ENCODE peak calls at places on chromosomes 13 and 19, in five cellular contexts. One of them, this sample, is unnamed.

GRCh38 chr19:17975032-17975431 is 8.1 kb downstream of the KCNN1 start:
- DNase-seq in cardiac fibroblast: no peak
- DNase-seq in prostate gland: no peak
- DNase-seq in ascending aorta: no peak
- DNase-seq in heart left ventricle: no peak
- DNase-seq in this sample: no peak

GRCh38 chr13:30708541-30708940 is 26.8 kb upstream of the ALOX5AP start:
- DNase-seq in cardiac fibroblast: peak; percentile 78
- DNase-seq in prostate gland: no peak
- DNase-seq in ascending aorta: peak; percentile 12
- DNase-seq in heart left ventricle: no peak
- DNase-seq in this sample: no peak

GRCh38 chr13:76038920-76039716 is 403.0 kb downstream of the LMO7 start:
- DNase-seq in cardiac fibroblast: no peak
- DNase-seq in prostate gland: no peak
- DNase-seq in ascending aorta: no peak
- DNase-seq in heart left ventricle: no peak
- DNase-seq in this sample: no peak

GRCh38 chr13:93029536-93029935 is 197.1 kb upstream of the GPC6 start:
- DNase-seq in cardiac fibroblast: peak; percentile 59
- DNase-seq in prostate gland: no peak
- DNase-seq in ascending aorta: no peak
- DNase-seq in heart left ventricle: no peak
- DNase-seq in this sample: peak; percentile 17

GRCh38 chr13:106650690-106651205 is 82.8 kb upstream of the ARGLU1 start:
- DNase-seq in cardiac fibroblast: no peak
- DNase-seq in prostate gland: no peak
- DNase-seq in ascending aorta: no peak
- DNase-seq in heart left ventricle: no peak
- DNase-seq in this sample: no peak

GRCh38 chr19:56712609-56713008 is 41.1 kb upstream of the ZNF835 start:
- DNase-seq in cardiac fibroblast: no peak
- DNase-seq in prostate gland: no peak
- DNase-seq in ascending aorta: no peak
- DNase-seq in heart left ventricle: no peak
- DNase-seq in this sample: no peak

GRCh38 chr19:21902596-21902995 is 66.6 kb upstream of the ZNF43 start:
- DNase-seq in cardiac fibroblast: no peak
- DNase-seq in prostate gland: no peak
- DNase-seq in ascending aorta: no peak
- DNase-seq in heart left ventricle: no peak
- DNase-seq in this sample: no peak

GRCh38 chr13:96020155-96020575 is 33.0 kb downstream of the UGGT2 start:
- DNase-seq in cardiac fibroblast: peak; percentile 82
- DNase-seq in prostate gland: peak; percentile 39
- DNase-seq in ascending aorta: no peak
- DNase-seq in heart left ventricle: peak; percentile 12
- DNase-seq in this sample: peak; percentile 18

GRCh38 chr13:83065136-83065535 is 817.1 kb downstream of the SLITRK1 start:
- DNase-seq in cardiac fibroblast: peak; percentile 34
- DNase-seq in prostate gland: peak; percentile 72
- DNase-seq in ascending aorta: peak; percentile 90
- DNase-seq in heart left ventricle: no peak
- DNase-seq in this sample: peak; percentile 55

GRCh38 chr13:31090921-31091624 is 70.6 kb downstream of the HSPH1 start:
- DNase-seq in cardiac fibroblast: peak; percentile 28
- DNase-seq in prostate gland: no peak
- DNase-seq in ascending aorta: peak; percentile 52
- DNase-seq in heart left ventricle: no peak
- DNase-seq in this sample: no peak

GRCh38 chr13:98959299-98959698 is 18.6 kb downstream of the DOCK9 start:
- DNase-seq in cardiac fibroblast: no peak
- DNase-seq in prostate gland: no peak
- DNase-seq in ascending aorta: no peak
- DNase-seq in heart left ventricle: no peak
- DNase-seq in this sample: no peak

GRCh38 chr13:19845758-19846157 is 17.7 kb downstream of the ZMYM5 start:
- DNase-seq in cardiac fibroblast: peak; percentile 94
- DNase-seq in prostate gland: no peak
- DNase-seq in ascending aorta: peak; percentile 73
- DNase-seq in heart left ventricle: no peak
- DNase-seq in this sample: peak; percentile 86

GRCh38 chr19:2181618-2181997 is 17.9 kb downstream of the DOT1L start:
- DNase-seq in cardiac fibroblast: no peak
- DNase-seq in prostate gland: no peak
- DNase-seq in ascending aorta: no peak
- DNase-seq in heart left ventricle: no peak
- DNase-seq in this sample: no peak

GRCh38 chr19:17881701-17882100 is 10.0 kb downstream of the SLC5A5 start:
- DNase-seq in cardiac fibroblast: no peak
- DNase-seq in prostate gland: no peak
- DNase-seq in ascending aorta: no peak
- DNase-seq in heart left ventricle: no peak
- DNase-seq in this sample: no peak

GRCh38 chr13:95496485-95496884 is 56.0 kb upstream of the CLDN10 start:
- DNase-seq in cardiac fibroblast: no peak
- DNase-seq in prostate gland: no peak
- DNase-seq in ascending aorta: no peak
- DNase-seq in heart left ventricle: no peak
- DNase-seq in this sample: no peak

DNA sequence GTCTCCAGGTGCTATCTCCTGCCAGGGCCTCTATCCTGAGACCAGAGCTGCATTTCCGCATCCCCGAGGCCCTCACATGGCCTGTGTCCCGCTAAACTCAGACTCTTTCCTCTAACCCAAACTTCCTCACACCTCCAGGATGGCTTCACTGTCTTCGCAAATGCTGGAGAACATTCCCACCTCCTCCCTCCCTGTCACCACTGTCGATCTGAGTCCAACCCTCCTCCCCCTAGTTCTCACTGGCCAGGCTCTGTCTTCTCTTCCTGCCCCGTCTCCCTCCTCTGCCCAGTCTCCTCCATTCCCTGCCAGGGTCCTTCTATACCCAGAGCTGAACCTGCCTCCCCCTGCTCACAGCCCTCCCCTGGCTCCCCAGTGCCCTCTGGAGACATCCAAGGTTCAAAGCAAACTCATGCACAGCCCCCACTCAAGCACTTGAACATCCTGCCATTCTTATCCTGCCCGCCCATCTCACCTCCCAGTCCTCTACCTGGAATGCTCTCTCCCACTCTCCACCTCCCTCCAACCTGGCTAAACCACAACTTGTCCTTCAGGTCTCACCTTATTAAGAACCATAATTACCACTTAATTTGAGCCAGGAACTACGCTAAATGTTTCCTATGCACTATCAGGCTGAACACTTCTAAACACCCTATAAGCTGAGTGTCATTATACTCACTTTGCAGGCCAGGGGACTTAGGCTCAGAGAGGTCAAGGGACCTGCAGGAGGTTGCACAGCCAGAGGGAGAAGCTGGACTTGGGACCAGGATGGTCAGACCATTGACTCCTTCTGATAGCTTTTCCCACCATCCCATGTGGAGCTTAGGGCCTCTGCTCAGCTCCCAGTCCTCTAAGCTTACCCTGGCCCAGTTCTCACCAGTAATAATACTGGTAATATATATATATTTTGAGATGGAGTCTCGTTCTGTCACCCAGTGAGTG is 961 bp upstream of the VSIG10L start:
- DNase-seq in cardiac fibroblast: no peak
- DNase-seq in prostate gland: no peak
- DNase-seq in ascending aorta: no peak
- DNase-seq in heart left ventricle: no peak
- DNase-seq in this sample: no peak
- TF ChIP-seq CTCF in cardiac fibroblast: no peak
- TF ChIP-seq CTCF in prostate gland: no peak
- TF ChIP-seq CTCF in ascending aorta: no peak
- TF ChIP-seq CTCF in heart left ventricle: no peak
- TF ChIP-seq CTCF in this sample: no peak

DNA sequence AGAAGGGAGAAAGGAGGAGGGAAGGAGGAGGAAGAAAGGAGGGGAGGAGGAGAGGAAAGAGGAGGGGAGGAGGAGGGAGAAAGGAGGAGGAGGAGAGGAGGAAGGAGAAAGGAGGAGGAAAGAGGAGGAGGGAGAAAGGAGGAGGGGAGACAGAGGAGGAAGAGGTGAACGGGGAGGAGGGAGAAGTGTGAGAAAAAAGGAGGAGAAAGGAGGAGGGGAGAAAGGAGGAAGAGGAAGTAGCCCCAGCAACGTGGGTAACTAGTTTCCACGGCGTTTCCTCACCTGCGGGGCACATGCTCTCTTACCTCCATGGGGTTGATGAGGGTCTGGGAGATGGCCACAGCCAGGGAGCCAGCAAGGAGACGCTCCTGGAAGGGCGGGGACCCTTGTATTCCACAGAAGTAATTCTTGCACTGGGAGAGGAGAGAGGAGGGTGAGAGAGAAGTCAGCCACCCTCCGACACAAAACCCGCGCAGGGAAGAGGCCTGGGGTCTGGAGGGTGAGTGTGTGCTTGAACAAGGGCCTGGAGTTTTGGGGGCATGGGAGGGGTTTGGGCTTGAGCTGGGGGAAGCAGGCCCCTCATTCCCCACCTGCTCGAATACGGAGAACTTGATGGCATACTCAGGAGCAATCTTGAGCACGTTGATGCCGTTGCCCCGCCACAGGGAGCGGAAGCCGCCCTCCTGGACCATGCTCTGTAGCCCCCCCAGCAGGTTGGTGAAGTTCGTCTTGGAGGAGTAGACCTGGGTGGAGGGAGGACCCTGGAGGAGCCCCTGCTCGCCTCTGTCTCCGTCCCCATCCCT is 3.9 kb downstream of the SLC25A41 start:
- DNase-seq in cardiac fibroblast: no peak
- DNase-seq in prostate gland: no peak
- DNase-seq in ascending aorta: no peak
- DNase-seq in heart left ventricle: no peak
- DNase-seq in this sample: no peak
- H3K4me3 ChIP-seq in cardiac fibroblast: no peak overlapping the region
- H3K4me3 ChIP-seq in prostate gland: no peak overlapping the region
- H3K4me3 ChIP-seq in ascending aorta: no peak overlapping the region
- H3K4me3 ChIP-seq in heart left ventricle: no peak overlapping the region
- H3K4me3 ChIP-seq in this sample: no peak overlapping the region

DNA sequence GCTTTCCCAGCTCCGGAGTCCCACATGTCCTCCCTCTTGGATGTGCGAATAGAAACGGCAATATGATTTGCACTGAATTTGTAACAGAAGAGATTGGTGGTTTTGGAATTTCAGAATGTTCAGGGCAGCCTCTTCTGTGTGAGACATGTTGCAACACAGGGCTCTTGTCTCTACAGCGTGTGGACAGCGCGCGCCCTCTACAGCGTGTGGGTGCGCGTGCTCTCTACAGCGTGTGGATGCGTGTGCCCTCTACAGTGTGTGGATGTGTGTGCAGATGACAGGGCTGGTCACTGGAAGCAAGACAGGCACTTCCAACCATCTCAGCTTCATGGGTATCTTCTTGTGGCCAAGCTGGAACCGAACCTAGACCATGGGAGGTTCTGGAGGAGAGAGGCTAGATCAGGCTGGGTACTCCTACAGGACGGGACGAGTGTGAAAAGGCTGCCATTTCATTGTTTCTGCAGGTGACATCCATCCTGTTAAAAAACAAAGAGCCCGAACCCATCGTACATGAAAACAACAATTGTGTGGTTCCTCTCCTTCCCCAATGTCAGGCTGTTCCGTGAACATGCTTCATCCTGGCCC is 78.4 kb downstream of the TEX29 start:
- DNase-seq in cardiac fibroblast: no peak
- DNase-seq in prostate gland: no peak
- DNase-seq in ascending aorta: no peak
- DNase-seq in heart left ventricle: no peak
- DNase-seq in this sample: no peak
- TF ChIP-seq CTCF in cardiac fibroblast: no peak
- TF ChIP-seq CTCF in prostate gland: no peak
- TF ChIP-seq CTCF in ascending aorta: no peak
- TF ChIP-seq CTCF in heart left ventricle: no peak
- TF ChIP-seq CTCF in this sample: peak; percentile 5

GRCh38 chr19:8500158-8500557 is 2.3 kb downstream of the PRAM1 start:
- DNase-seq in cardiac fibroblast: no peak
- DNase-seq in prostate gland: no peak
- DNase-seq in ascending aorta: no peak
- DNase-seq in heart left ventricle: no peak
- DNase-seq in this sample: no peak
- H3K4me3 ChIP-seq in cardiac fibroblast: no peak overlapping the region
- H3K4me3 ChIP-seq in prostate gland: no peak overlapping the region
- H3K4me3 ChIP-seq in ascending aorta: no peak overlapping the region
- H3K4me3 ChIP-seq in heart left ventricle: no peak overlapping the region
- H3K4me3 ChIP-seq in this sample: no peak overlapping the region

GRCh38 chr19:58380736-58381459 is at the start of gene ZNF837:
- DNase-seq in cardiac fibroblast: peak; percentile 100
- DNase-seq in prostate gland: peak; percentile 99
- DNase-seq in ascending aorta: peak; percentile 99
- DNase-seq in heart left ventricle: peak; percentile 99
- DNase-seq in this sample: peak; percentile 100
- TF ChIP-seq CTCF in cardiac fibroblast: no peak
- TF ChIP-seq CTCF in prostate gland: no peak
- TF ChIP-seq CTCF in ascending aorta: no peak
- TF ChIP-seq CTCF in heart left ventricle: no peak
- TF ChIP-seq CTCF in this sample: no peak

GRCh38 chr19:41405776-41406175 is 8.2 kb downstream of the BCKDHA start:
- DNase-seq in cardiac fibroblast: no peak
- DNase-seq in prostate gland: no peak
- DNase-seq in ascending aorta: no peak
- DNase-seq in heart left ventricle: peak; percentile 56
- DNase-seq in this sample: no peak
- H3K4me3 ChIP-seq in cardiac fibroblast: no peak overlapping the region
- H3K4me3 ChIP-seq in prostate gland: no peak overlapping the region
- H3K4me3 ChIP-seq in ascending aorta: no peak overlapping the region
- H3K4me3 ChIP-seq in heart left ventricle: no peak overlapping the region
- H3K4me3 ChIP-seq in this sample: no peak overlapping the region

This sample was measured in AG09309.